ENCODE peak calls at places on chromosomes 5 and 9, in nine cellular contexts. U is heart right ventricle; V is colonic mucosa; Q is CD8-positive, alpha-beta memory T cell; S is adrenal gland; D is transverse colon; T is NT2/D1; J is lower lobe of right lung; H is left ventricle myocardium inferior. X is an unnamed sample.
A peak's percentile ranks its signal among the peaks of the same experiment; 100 is the strongest.

GRCh38 chr5:170184007-170184687 is 48.6 kb upstream of the C5orf58 start:
- DNase-seq in U (peak; percentile 42), J (peak; percentile 71), V (peak; percentile 53), D (peak; percentile 44), S (peak; percentile 87), Q (peak; percentile 54), T (peak; percentile 56), H (peak; percentile 51), X (peak; percentile 66)

GRCh38 chr5:58773744-58774441 is 191.0 kb downstream of the RAB3C start:
- DNase-seq in Q (no peak), V (no peak), U (peak; percentile 14), J (no peak), D (no peak), H (peak; percentile 41), T (no peak), S (peak; percentile 80), X (no peak)

GRCh38 chr5:138615461-138615860 is 40.3 kb upstream of the HSPA9 start:
- DNase-seq in U (no peak), Q (no peak), D (no peak), H (no peak), J (no peak), S (no peak), V (no peak), T (no peak), X (no peak)

GRCh38 chr5:89445106-89445745 is 562.2 kb upstream of the MEF2C start:
- DNase-seq in H (no peak), V (no peak), Q (no peak), U (no peak), T (no peak), S (peak; percentile 49), J (no peak), D (no peak), X (peak; percentile 34)

GRCh38 chr9:89686134-89686533 is 81.3 kb downstream of the GADD45G start:
- DNase-seq in J (no peak), V (peak; percentile 46), S (peak; percentile 78), Q (no peak), T (no peak), U (no peak), D (no peak), H (no peak), X (no peak)

GRCh38 chr5:77308154-77308960 is 97.9 kb downstream of the PDE8B start:
- DNase-seq in Q (no peak), J (no peak), S (no peak), D (no peak), U (no peak), V (no peak), T (no peak), H (no peak), X (no peak)

GRCh38 chr9:87324613-87325194 is 173.0 kb upstream of the DAPK1 start:
- DNase-seq in D (no peak), U (peak; percentile 18), S (no peak), J (no peak), V (no peak), H (no peak), T (no peak), Q (no peak), X (no peak)

GRCh38 chr5:3596261-3596825 is 711 bp downstream of the IRX1 start:
- DNase-seq in U (no peak), D (no peak), J (no peak), S (no peak), V (no peak), T (no peak), Q (no peak), H (no peak), X (peak; percentile 68)

GRCh38 chr9:16688814-16689213 is 181.7 kb downstream of the BNC2 start:
- DNase-seq in V (no peak), H (no peak), S (no peak), D (no peak), T (no peak), J (no peak), U (no peak), Q (no peak), X (no peak)

GRCh38 chr5:53319306-53319705 is 161.1 kb upstream of the FST start:
- DNase-seq in T (no peak), H (no peak), D (no peak), J (no peak), Q (no peak), V (no peak), U (no peak), S (no peak), X (no peak)

GRCh38 chr9:114681594-114682332 is at the start of gene TEX48:
- DNase-seq in U (peak; percentile 39), J (peak; percentile 59), Q (peak; percentile 86), H (no peak), V (peak; percentile 82), D (peak; percentile 83), T (peak; percentile 81), S (peak; percentile 81), X (peak; percentile 67)

GRCh38 chr5:19986036-19986619 is 1.9 kb downstream of the CDH18 start:
- DNase-seq in S (no peak), H (no peak), U (no peak), J (no peak), V (no peak), D (no peak), Q (no peak), T (no peak), X (no peak)

GRCh38 chr5:52837591-52838001 is 49.9 kb downstream of the ITGA1 start:
- DNase-seq in J (no peak), T (no peak), V (no peak), H (no peak), Q (no peak), U (no peak), S (no peak), D (no peak), X (no peak)

GRCh38 chr9:93298498-93299417 is 114.8 kb downstream of the WNK2 start:
- DNase-seq in U (no peak), D (no peak), H (no peak), Q (no peak), S (peak; percentile 50), T (no peak), V (peak; percentile 73), J (peak; percentile 45), X (no peak)

GRCh38 chr9:112869917-112870316 is 20.8 kb downstream of the SLC46A2 start:
- DNase-seq in S (no peak), T (no peak), Q (no peak), D (no peak), V (no peak), H (no peak), J (no peak), U (no peak), X (no peak)
- H3K4me1 ChIP-seq in S (no peaks in the 10 kb centered on the region), T (no peaks in the 10 kb centered on the region), Q (no peaks in the 10 kb centered on the region), D (no peaks in the 10 kb centered on the region), V (no peaks in the 10 kb centered on the region), H (no peaks in the 10 kb centered on the region), J (peaks cover 11% of the 10 kb centered on the region), U (peaks cover 10% of the 10 kb centered on the region), X (peaks cover 22% of the 10 kb centered on the region)

GRCh38 chr9:110141118-110141797 is 66.7 kb downstream of the C9orf152 start:
- DNase-seq in H (no peak), T (no peak), U (peak; percentile 61), D (no peak), V (no peak), Q (no peak), S (peak; percentile 76), J (no peak), X (peak; percentile 54)

GRCh38 chr9:110146371-110146770 is 61.6 kb downstream of the C9orf152 start:
- DNase-seq in J (no peak), T (no peak), V (no peak), U (no peak), Q (no peak), H (no peak), D (no peak), S (no peak), X (no peak)

GRCh38 chr9:110142253-110142652 is 65.7 kb downstream of the C9orf152 start:
- DNase-seq in U (no peak), S (no peak), V (no peak), H (no peak), D (no peak), Q (no peak), J (no peak), T (no peak), X (no peak)

GRCh38 chr9:110142868-110143866 is 64.8 kb downstream of the C9orf152 start:
- DNase-seq in U (no peak), T (no peak), V (no peak), J (no peak), Q (no peak), S (no peak), H (no peak), D (no peak), X (no peak)

GRCh38 chr9:110143969-110144545 is 63.9 kb downstream of the C9orf152 start:
- DNase-seq in H (no peak), S (no peak), Q (no peak), U (no peak), J (no peak), T (no peak), D (peak; percentile 31), V (no peak), X (no peak)
- H3K4me1 ChIP-seq in H (peaks cover 100% of the 10 kb centered on the region), S (peaks cover 20% of the 10 kb centered on the region), Q (peaks cover 15% of the 10 kb centered on the region), U (peaks cover 95% of the 10 kb centered on the region), J (peaks cover 76% of the 10 kb centered on the region), T (no peaks in the 10 kb centered on the region), D (peaks cover 11% of the 10 kb centered on the region), V (no peaks in the 10 kb centered on the region), X (peaks cover 7% of the 10 kb centered on the region)

DNA sequence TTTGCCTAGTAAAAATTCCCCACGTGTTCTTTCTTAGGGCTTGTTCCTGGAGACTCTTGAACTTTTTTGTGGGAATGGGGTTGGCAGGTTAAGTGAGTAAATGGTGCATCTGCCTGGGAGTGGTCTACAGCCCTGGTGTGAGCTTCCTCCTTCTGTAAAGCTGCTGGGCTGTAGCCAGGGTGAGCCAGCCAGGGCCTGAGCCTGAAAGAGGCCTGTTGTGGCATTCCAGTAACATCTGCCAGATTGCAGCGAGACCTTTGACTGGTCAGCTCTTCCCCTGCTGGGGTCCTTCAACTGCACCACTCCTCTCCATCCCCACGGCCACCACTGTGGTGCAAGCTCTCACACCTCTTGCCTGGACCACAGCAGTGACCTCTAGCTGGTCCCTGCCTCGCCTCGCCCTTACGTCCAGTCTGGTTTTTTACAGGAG is 47.5 kb downstream of the SLC22A5 start:
- DNase-seq in U (no peak), Q (no peak), T (no peak), J (no peak), V (no peak), H (peak; percentile 52), D (no peak), S (no peak), X (peak; percentile 62)
- H3K4me1 ChIP-seq in U (peaks cover 99% of the 10 kb centered on the region), Q (peaks cover 90% of the 10 kb centered on the region), T (no peaks in the 10 kb centered on the region), J (peaks cover 96% of the 10 kb centered on the region), V (peaks cover 28% of the 10 kb centered on the region), H (peaks cover 100% of the 10 kb centered on the region), D (peaks cover 86% of the 10 kb centered on the region), S (peaks cover 78% of the 10 kb centered on the region), X (peaks cover 48% of the 10 kb centered on the region)

DNA sequence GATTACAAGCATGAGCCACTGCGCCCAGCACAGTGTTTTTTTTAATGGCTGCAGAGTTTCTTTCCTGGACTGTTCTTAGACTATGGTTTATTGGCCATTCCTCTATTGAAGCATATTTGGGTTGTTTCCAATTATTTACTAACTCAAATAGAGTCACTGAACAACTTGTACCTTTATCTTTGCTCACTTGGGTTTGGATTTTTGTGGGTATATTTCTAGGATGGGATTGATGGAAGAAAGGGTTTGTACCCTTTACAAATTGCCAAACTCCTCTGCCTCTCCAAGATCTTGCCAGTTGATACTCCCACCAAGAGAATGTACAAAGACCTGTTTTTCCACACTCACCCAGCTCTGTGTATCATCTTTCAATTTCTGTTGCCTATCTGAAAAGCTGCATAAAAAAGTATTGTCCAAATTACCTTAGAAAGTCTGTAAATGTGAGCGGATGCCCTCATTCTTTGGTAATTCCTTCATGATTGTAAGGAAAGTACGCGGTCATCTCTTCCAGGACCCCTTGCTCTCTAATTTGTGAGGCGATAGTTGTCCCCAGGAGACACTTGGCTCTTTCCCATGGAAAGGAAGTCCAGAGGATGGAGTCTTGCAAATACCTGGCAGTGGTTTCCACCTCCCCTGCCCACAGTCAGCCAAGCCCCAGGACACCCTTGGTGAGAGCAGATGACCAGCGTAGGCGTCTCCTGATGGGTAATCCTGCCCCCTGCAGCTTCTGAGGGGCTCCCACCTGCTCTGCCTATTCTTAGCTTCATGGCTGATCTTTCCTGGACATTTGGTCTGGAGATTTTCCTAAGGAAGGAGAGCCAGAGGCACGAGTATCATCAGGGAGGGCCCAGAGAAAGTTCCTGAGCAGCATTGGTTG is 33.0 kb downstream of the ARHGEF37 start:
- DNase-seq in U (no peak), D (no peak), V (no peak), T (no peak), H (no peak), J (no peak), Q (no peak), S (no peak), X (no peak)
- H3K4me1 ChIP-seq in U (peaks cover 19% of the 10 kb centered on the region), D (peaks cover 17% of the 10 kb centered on the region), V (peaks cover 3% of the 10 kb centered on the region), T (no peaks in the 10 kb centered on the region), H (peaks cover 45% of the 10 kb centered on the region), J (no peaks in the 10 kb centered on the region), Q (no peaks in the 10 kb centered on the region), S (no peaks in the 10 kb centered on the region), X (no peaks in the 10 kb centered on the region)

X was measured in left lung.